ENCODE peak calls at places on chromosomes 16 and 17, in eight cellular contexts. One of them, this sample, is unnamed.

GRCh38 chr17:81298991-81299733 is 4.1 kb upstream of the SLC38A10 start:
- DNase-seq in activated CD4-positive, alpha-beta T cell treated with anti-CD3 and anti-CD28 coated beads, Interleukin-2, amount 50 U/mL, for 1 hour: no peak
- DNase-seq in stimulated activated CD8-positive, alpha-beta memory T cell treated with anti-CD3 and anti-CD28 coated beads, Interleukin-7, amount 100 ng/mL, for 24 hours: no peak
- DNase-seq in heart right ventricle: no peak
- DNase-seq in CD4-positive, CD25-positive, alpha-beta regulatory T cell: no peak
- DNase-seq in caudate nucleus: no peak
- DNase-seq in activated CD8-positive, alpha-beta T cell treated with anti-CD3 and anti-CD28 coated beads for 36 hours: no peak
- DNase-seq in hepatic stellate cell: no peak
- DNase-seq in this sample: no peak

GRCh38 chr16:31081428-31082351 is 7.1 kb downstream of the PRSS53 start:
- DNase-seq in CD4-positive, CD25-positive, alpha-beta regulatory T cell: no peak
- DNase-seq in stimulated activated CD8-positive, alpha-beta memory T cell treated with anti-CD3 and anti-CD28 coated beads, Interleukin-7, amount 100 ng/mL, for 24 hours: no peak
- DNase-seq in heart right ventricle: no peak
- DNase-seq in caudate nucleus: peak; percentile 13
- DNase-seq in hepatic stellate cell: no peak
- DNase-seq in activated CD4-positive, alpha-beta T cell treated with anti-CD3 and anti-CD28 coated beads, Interleukin-2, amount 50 U/mL, for 1 hour: no peak
- DNase-seq in activated CD8-positive, alpha-beta T cell treated with anti-CD3 and anti-CD28 coated beads for 36 hours: no peak
- DNase-seq in this sample: no peak

GRCh38 chr17:66691644-66692500 is 143.0 kb upstream of the CACNG5 start:
- DNase-seq in stimulated activated CD8-positive, alpha-beta memory T cell treated with anti-CD3 and anti-CD28 coated beads, Interleukin-7, amount 100 ng/mL, for 24 hours: no peak
- DNase-seq in CD4-positive, CD25-positive, alpha-beta regulatory T cell: no peak
- DNase-seq in heart right ventricle: no peak
- DNase-seq in hepatic stellate cell: no peak
- DNase-seq in activated CD4-positive, alpha-beta T cell treated with anti-CD3 and anti-CD28 coated beads, Interleukin-2, amount 50 U/mL, for 1 hour: no peak
- DNase-seq in activated CD8-positive, alpha-beta T cell treated with anti-CD3 and anti-CD28 coated beads for 36 hours: no peak
- DNase-seq in caudate nucleus: no peak
- DNase-seq in this sample: no peak

GRCh38 chr17:42553161-42553818 is 567 bp downstream of the HSD17B1 start:
- DNase-seq in activated CD4-positive, alpha-beta T cell treated with anti-CD3 and anti-CD28 coated beads, Interleukin-2, amount 50 U/mL, for 1 hour: no peak
- DNase-seq in caudate nucleus: no peak
- DNase-seq in stimulated activated CD8-positive, alpha-beta memory T cell treated with anti-CD3 and anti-CD28 coated beads, Interleukin-7, amount 100 ng/mL, for 24 hours: no peak
- DNase-seq in heart right ventricle: peak; percentile 26
- DNase-seq in CD4-positive, CD25-positive, alpha-beta regulatory T cell: no peak
- DNase-seq in activated CD8-positive, alpha-beta T cell treated with anti-CD3 and anti-CD28 coated beads for 36 hours: no peak
- DNase-seq in hepatic stellate cell: peak; percentile 78
- DNase-seq in this sample: no peak

GRCh38 chr16:48206594-48207242 is 37.4 kb upstream of the LONP2 start:
- DNase-seq in caudate nucleus: no peak
- DNase-seq in activated CD4-positive, alpha-beta T cell treated with anti-CD3 and anti-CD28 coated beads, Interleukin-2, amount 50 U/mL, for 1 hour: no peak
- DNase-seq in stimulated activated CD8-positive, alpha-beta memory T cell treated with anti-CD3 and anti-CD28 coated beads, Interleukin-7, amount 100 ng/mL, for 24 hours: no peak
- DNase-seq in activated CD8-positive, alpha-beta T cell treated with anti-CD3 and anti-CD28 coated beads for 36 hours: peak; percentile 19
- DNase-seq in hepatic stellate cell: peak; percentile 16
- DNase-seq in heart right ventricle: no peak
- DNase-seq in CD4-positive, CD25-positive, alpha-beta regulatory T cell: no peak
- DNase-seq in this sample: no peak

GRCh38 chr17:80786470-80786869 is 205.2 kb upstream of the CHMP6 start:
- DNase-seq in activated CD4-positive, alpha-beta T cell treated with anti-CD3 and anti-CD28 coated beads, Interleukin-2, amount 50 U/mL, for 1 hour: no peak
- DNase-seq in CD4-positive, CD25-positive, alpha-beta regulatory T cell: no peak
- DNase-seq in stimulated activated CD8-positive, alpha-beta memory T cell treated with anti-CD3 and anti-CD28 coated beads, Interleukin-7, amount 100 ng/mL, for 24 hours: no peak
- DNase-seq in caudate nucleus: no peak
- DNase-seq in activated CD8-positive, alpha-beta T cell treated with anti-CD3 and anti-CD28 coated beads for 36 hours: no peak
- DNase-seq in heart right ventricle: no peak
- DNase-seq in hepatic stellate cell: no peak
- DNase-seq in this sample: no peak

GRCh38 chr16:30121741-30122620 is 1.0 kb downstream of the MAPK3 start:
- DNase-seq in hepatic stellate cell: peak; percentile 69
- DNase-seq in CD4-positive, CD25-positive, alpha-beta regulatory T cell: no peak
- DNase-seq in activated CD4-positive, alpha-beta T cell treated with anti-CD3 and anti-CD28 coated beads, Interleukin-2, amount 50 U/mL, for 1 hour: no peak
- DNase-seq in activated CD8-positive, alpha-beta T cell treated with anti-CD3 and anti-CD28 coated beads for 36 hours: no peak
- DNase-seq in caudate nucleus: no peak
- DNase-seq in stimulated activated CD8-positive, alpha-beta memory T cell treated with anti-CD3 and anti-CD28 coated beads, Interleukin-7, amount 100 ng/mL, for 24 hours: no peak
- DNase-seq in heart right ventricle: peak; percentile 82
- DNase-seq in this sample: no peak

GRCh38 chr16:70737377-70738082 is 51.7 kb upstream of the MTSS2 start:
- DNase-seq in CD4-positive, CD25-positive, alpha-beta regulatory T cell: peak; percentile 56
- DNase-seq in stimulated activated CD8-positive, alpha-beta memory T cell treated with anti-CD3 and anti-CD28 coated beads, Interleukin-7, amount 100 ng/mL, for 24 hours: peak; percentile 64
- DNase-seq in activated CD4-positive, alpha-beta T cell treated with anti-CD3 and anti-CD28 coated beads, Interleukin-2, amount 50 U/mL, for 1 hour: peak; percentile 39
- DNase-seq in activated CD8-positive, alpha-beta T cell treated with anti-CD3 and anti-CD28 coated beads for 36 hours: peak; percentile 94
- DNase-seq in hepatic stellate cell: peak; percentile 92
- DNase-seq in heart right ventricle: peak; percentile 76
- DNase-seq in caudate nucleus: no peak
- DNase-seq in this sample: no peak

GRCh38 chr16:66549284-66550131 is at the start of gene TK2:
- DNase-seq in stimulated activated CD8-positive, alpha-beta memory T cell treated with anti-CD3 and anti-CD28 coated beads, Interleukin-7, amount 100 ng/mL, for 24 hours: peak; percentile 41
- DNase-seq in hepatic stellate cell: peak; percentile 83
- DNase-seq in CD4-positive, CD25-positive, alpha-beta regulatory T cell: peak; percentile 57
- DNase-seq in caudate nucleus: peak; percentile 80
- DNase-seq in activated CD8-positive, alpha-beta T cell treated with anti-CD3 and anti-CD28 coated beads for 36 hours: peak; percentile 79
- DNase-seq in heart right ventricle: peak; percentile 79
- DNase-seq in activated CD4-positive, alpha-beta T cell treated with anti-CD3 and anti-CD28 coated beads, Interleukin-2, amount 50 U/mL, for 1 hour: peak; percentile 34
- DNase-seq in this sample: peak; percentile 60

GRCh38 chr16:57892041-57892440 is 78.9 kb downstream of the CNGB1 start:
- DNase-seq in activated CD4-positive, alpha-beta T cell treated with anti-CD3 and anti-CD28 coated beads, Interleukin-2, amount 50 U/mL, for 1 hour: no peak
- DNase-seq in caudate nucleus: no peak
- DNase-seq in activated CD8-positive, alpha-beta T cell treated with anti-CD3 and anti-CD28 coated beads for 36 hours: no peak
- DNase-seq in heart right ventricle: no peak
- DNase-seq in hepatic stellate cell: no peak
- DNase-seq in CD4-positive, CD25-positive, alpha-beta regulatory T cell: no peak
- DNase-seq in stimulated activated CD8-positive, alpha-beta memory T cell treated with anti-CD3 and anti-CD28 coated beads, Interleukin-7, amount 100 ng/mL, for 24 hours: no peak
- DNase-seq in this sample: no peak

GRCh38 chr17:40341808-40342574 is 22.5 kb downstream of the GJD3 start:
- DNase-seq in heart right ventricle: peak; percentile 88
- DNase-seq in CD4-positive, CD25-positive, alpha-beta regulatory T cell: peak; percentile 36
- DNase-seq in caudate nucleus: peak; percentile 45
- DNase-seq in activated CD8-positive, alpha-beta T cell treated with anti-CD3 and anti-CD28 coated beads for 36 hours: no peak
- DNase-seq in activated CD4-positive, alpha-beta T cell treated with anti-CD3 and anti-CD28 coated beads, Interleukin-2, amount 50 U/mL, for 1 hour: peak; percentile 46
- DNase-seq in stimulated activated CD8-positive, alpha-beta memory T cell treated with anti-CD3 and anti-CD28 coated beads, Interleukin-7, amount 100 ng/mL, for 24 hours: no peak
- DNase-seq in hepatic stellate cell: peak; percentile 86
- DNase-seq in this sample: peak; percentile 65

GRCh38 chr17:78324391-78325075 is 35.3 kb downstream of the SOCS3 start:
- DNase-seq in CD4-positive, CD25-positive, alpha-beta regulatory T cell: no peak
- DNase-seq in stimulated activated CD8-positive, alpha-beta memory T cell treated with anti-CD3 and anti-CD28 coated beads, Interleukin-7, amount 100 ng/mL, for 24 hours: no peak
- DNase-seq in heart right ventricle: peak; percentile 89
- DNase-seq in activated CD4-positive, alpha-beta T cell treated with anti-CD3 and anti-CD28 coated beads, Interleukin-2, amount 50 U/mL, for 1 hour: peak; percentile 22
- DNase-seq in hepatic stellate cell: peak; percentile 90
- DNase-seq in activated CD8-positive, alpha-beta T cell treated with anti-CD3 and anti-CD28 coated beads for 36 hours: peak; percentile 41
- DNase-seq in caudate nucleus: peak; percentile 40
- DNase-seq in this sample: peak; percentile 70

GRCh38 chr16:49857423-49858181 is 1.7 kb upstream of the ZNF423 start:
- DNase-seq in caudate nucleus: no peak
- DNase-seq in activated CD8-positive, alpha-beta T cell treated with anti-CD3 and anti-CD28 coated beads for 36 hours: peak; percentile 63
- DNase-seq in activated CD4-positive, alpha-beta T cell treated with anti-CD3 and anti-CD28 coated beads, Interleukin-2, amount 50 U/mL, for 1 hour: peak; percentile 36
- DNase-seq in hepatic stellate cell: peak; percentile 82
- DNase-seq in stimulated activated CD8-positive, alpha-beta memory T cell treated with anti-CD3 and anti-CD28 coated beads, Interleukin-7, amount 100 ng/mL, for 24 hours: no peak
- DNase-seq in CD4-positive, CD25-positive, alpha-beta regulatory T cell: no peak
- DNase-seq in heart right ventricle: peak; percentile 62
- DNase-seq in this sample: no peak

GRCh38 chr16:81928975-81929374 is 82.3 kb downstream of the SDR42E1 start:
- DNase-seq in caudate nucleus: no peak
- DNase-seq in heart right ventricle: no peak
- DNase-seq in stimulated activated CD8-positive, alpha-beta memory T cell treated with anti-CD3 and anti-CD28 coated beads, Interleukin-7, amount 100 ng/mL, for 24 hours: no peak
- DNase-seq in activated CD4-positive, alpha-beta T cell treated with anti-CD3 and anti-CD28 coated beads, Interleukin-2, amount 50 U/mL, for 1 hour: peak; percentile 2
- DNase-seq in hepatic stellate cell: no peak
- DNase-seq in activated CD8-positive, alpha-beta T cell treated with anti-CD3 and anti-CD28 coated beads for 36 hours: peak; percentile 66
- DNase-seq in CD4-positive, CD25-positive, alpha-beta regulatory T cell: no peak
- DNase-seq in this sample: no peak

GRCh38 chr17:65042911-65043310 is 13.6 kb downstream of the GNA13 start:
- DNase-seq in heart right ventricle: no peak
- DNase-seq in activated CD8-positive, alpha-beta T cell treated with anti-CD3 and anti-CD28 coated beads for 36 hours: no peak
- DNase-seq in hepatic stellate cell: no peak
- DNase-seq in stimulated activated CD8-positive, alpha-beta memory T cell treated with anti-CD3 and anti-CD28 coated beads, Interleukin-7, amount 100 ng/mL, for 24 hours: no peak
- DNase-seq in caudate nucleus: no peak
- DNase-seq in activated CD4-positive, alpha-beta T cell treated with anti-CD3 and anti-CD28 coated beads, Interleukin-2, amount 50 U/mL, for 1 hour: no peak
- DNase-seq in CD4-positive, CD25-positive, alpha-beta regulatory T cell: no peak
- DNase-seq in this sample: no peak

GRCh38 chr16:70750893-70751467 is 50.0 kb downstream of the VAC14 start:
- DNase-seq in hepatic stellate cell: peak; percentile 96
- DNase-seq in stimulated activated CD8-positive, alpha-beta memory T cell treated with anti-CD3 and anti-CD28 coated beads, Interleukin-7, amount 100 ng/mL, for 24 hours: no peak
- DNase-seq in CD4-positive, CD25-positive, alpha-beta regulatory T cell: no peak
- DNase-seq in caudate nucleus: no peak
- DNase-seq in activated CD8-positive, alpha-beta T cell treated with anti-CD3 and anti-CD28 coated beads for 36 hours: no peak
- DNase-seq in activated CD4-positive, alpha-beta T cell treated with anti-CD3 and anti-CD28 coated beads, Interleukin-2, amount 50 U/mL, for 1 hour: no peak
- DNase-seq in heart right ventricle: peak; percentile 69
- DNase-seq in this sample: no peak

GRCh38 chr16:58022601-58023371 is 2.8 kb upstream of the MMP15 start:
- DNase-seq in activated CD4-positive, alpha-beta T cell treated with anti-CD3 and anti-CD28 coated beads, Interleukin-2, amount 50 U/mL, for 1 hour: no peak
- DNase-seq in activated CD8-positive, alpha-beta T cell treated with anti-CD3 and anti-CD28 coated beads for 36 hours: no peak
- DNase-seq in CD4-positive, CD25-positive, alpha-beta regulatory T cell: no peak
- DNase-seq in caudate nucleus: peak; percentile 33
- DNase-seq in stimulated activated CD8-positive, alpha-beta memory T cell treated with anti-CD3 and anti-CD28 coated beads, Interleukin-7, amount 100 ng/mL, for 24 hours: no peak
- DNase-seq in heart right ventricle: peak; percentile 80
- DNase-seq in hepatic stellate cell: peak; percentile 67
- DNase-seq in this sample: peak; percentile 91

GRCh38 chr16:11196286-11196828 is 59.6 kb downstream of the SOCS1 start:
- DNase-seq in activated CD4-positive, alpha-beta T cell treated with anti-CD3 and anti-CD28 coated beads, Interleukin-2, amount 50 U/mL, for 1 hour: no peak
- DNase-seq in activated CD8-positive, alpha-beta T cell treated with anti-CD3 and anti-CD28 coated beads for 36 hours: no peak
- DNase-seq in heart right ventricle: no peak
- DNase-seq in stimulated activated CD8-positive, alpha-beta memory T cell treated with anti-CD3 and anti-CD28 coated beads, Interleukin-7, amount 100 ng/mL, for 24 hours: no peak
- DNase-seq in CD4-positive, CD25-positive, alpha-beta regulatory T cell: no peak
- DNase-seq in hepatic stellate cell: no peak
- DNase-seq in caudate nucleus: no peak
- DNase-seq in this sample: no peak

GRCh38 chr17:49191917-49192741 is 18.2 kb downstream of the GNGT2 start:
- DNase-seq in heart right ventricle: peak; percentile 90
- DNase-seq in CD4-positive, CD25-positive, alpha-beta regulatory T cell: peak; percentile 79
- DNase-seq in activated CD8-positive, alpha-beta T cell treated with anti-CD3 and anti-CD28 coated beads for 36 hours: peak; percentile 92
- DNase-seq in caudate nucleus: peak; percentile 95
- DNase-seq in activated CD4-positive, alpha-beta T cell treated with anti-CD3 and anti-CD28 coated beads, Interleukin-2, amount 50 U/mL, for 1 hour: peak; percentile 93
- DNase-seq in stimulated activated CD8-positive, alpha-beta memory T cell treated with anti-CD3 and anti-CD28 coated beads, Interleukin-7, amount 100 ng/mL, for 24 hours: peak; percentile 86
- DNase-seq in hepatic stellate cell: peak; percentile 55
- DNase-seq in this sample: peak; percentile 91